ENCODE peak calls at places on chromosomes 7 and 10, in seven cellular contexts. One of them, this sample, is unnamed.

GRCh38 chr10:3067045-3067858 is at the start of gene PFKP:
- DNase-seq in endodermal cell: peak
- DNase-seq in PC-3: no peak
- DNase-seq in OCI-LY7: peak
- DNase-seq in uterus: peak
- DNase-seq in upper lobe of right lung: no peak
- DNase-seq in choroid plexus epithelial cell: no peak
- DNase-seq in this sample: no peak

GRCh38 chr7:90708841-90709317 is 112.8 kb downstream of the CDK14 start:
- DNase-seq in OCI-LY7: peak
- DNase-seq in endodermal cell: peak
- DNase-seq in choroid plexus epithelial cell: peak
- DNase-seq in upper lobe of right lung: no peak
- DNase-seq in PC-3: peak
- DNase-seq in uterus: no peak
- DNase-seq in this sample: peak

GRCh38 chr10:98967601-98968000 is 268.1 kb downstream of the HPSE2 start:
- DNase-seq in OCI-LY7: no peak
- DNase-seq in endodermal cell: no peak
- DNase-seq in choroid plexus epithelial cell: peak
- DNase-seq in PC-3: no peak
- DNase-seq in upper lobe of right lung: no peak
- DNase-seq in uterus: no peak
- DNase-seq in this sample: peak

GRCh38 chr10:103451091-103451801 is 924 bp downstream of the CALHM2 start:
- DNase-seq in endodermal cell: no peak
- DNase-seq in upper lobe of right lung: peak
- DNase-seq in PC-3: peak
- DNase-seq in choroid plexus epithelial cell: peak
- DNase-seq in uterus: peak
- DNase-seq in OCI-LY7: no peak
- DNase-seq in this sample: peak

GRCh38 chr7:66974986-66975590 is 20.3 kb downstream of the SBDS start:
- DNase-seq in PC-3: no peak
- DNase-seq in upper lobe of right lung: no peak
- DNase-seq in OCI-LY7: no peak
- DNase-seq in uterus: no peak
- DNase-seq in endodermal cell: peak
- DNase-seq in choroid plexus epithelial cell: no peak
- DNase-seq in this sample: no peak

GRCh38 chr7:136654406-136654805 is 214.0 kb upstream of the CHRM2 start:
- DNase-seq in uterus: no peak
- DNase-seq in choroid plexus epithelial cell: peak
- DNase-seq in upper lobe of right lung: no peak
- DNase-seq in OCI-LY7: no peak
- DNase-seq in PC-3: no peak
- DNase-seq in endodermal cell: no peak
- DNase-seq in this sample: no peak

GRCh38 chr10:121158988-121159579 is 307.9 kb downstream of the WDR11 start:
- DNase-seq in upper lobe of right lung: no peak
- DNase-seq in uterus: no peak
- DNase-seq in OCI-LY7: no peak
- DNase-seq in endodermal cell: no peak
- DNase-seq in choroid plexus epithelial cell: no peak
- DNase-seq in PC-3: peak
- DNase-seq in this sample: no peak

GRCh38 chr10:821322-821721 is 110.2 kb downstream of the LARP4B start:
- DNase-seq in uterus: no peak
- DNase-seq in endodermal cell: no peak
- DNase-seq in upper lobe of right lung: no peak
- DNase-seq in choroid plexus epithelial cell: peak
- DNase-seq in OCI-LY7: no peak
- DNase-seq in PC-3: no peak
- DNase-seq in this sample: no peak

GRCh38 chr10:35578608-35578956 is 26.6 kb upstream of the GJD4 start:
- DNase-seq in PC-3: no peak
- DNase-seq in OCI-LY7: no peak
- DNase-seq in choroid plexus epithelial cell: no peak
- DNase-seq in upper lobe of right lung: no peak
- DNase-seq in uterus: no peak
- DNase-seq in endodermal cell: no peak
- DNase-seq in this sample: no peak

GRCh38 chr7:155865830-155866545 is 53.7 kb upstream of the SHH start:
- DNase-seq in uterus: no peak
- DNase-seq in endodermal cell: peak
- DNase-seq in choroid plexus epithelial cell: no peak
- DNase-seq in OCI-LY7: no peak
- DNase-seq in upper lobe of right lung: no peak
- DNase-seq in PC-3: no peak
- DNase-seq in this sample: no peak

GRCh38 chr7:150990416-150991186 is at the start of gene NOS3:
- DNase-seq in endodermal cell: peak
- DNase-seq in upper lobe of right lung: no peak
- DNase-seq in choroid plexus epithelial cell: no peak
- DNase-seq in PC-3: peak
- DNase-seq in OCI-LY7: no peak
- DNase-seq in uterus: no peak
- DNase-seq in this sample: no peak

GRCh38 chr10:47021850-47022249 is 110.6 kb downstream of the PTPN20 start:
- DNase-seq in choroid plexus epithelial cell: no peak
- DNase-seq in endodermal cell: no peak
- DNase-seq in OCI-LY7: no peak
- DNase-seq in PC-3: no peak
- DNase-seq in uterus: no peak
- DNase-seq in upper lobe of right lung: no peak
- DNase-seq in this sample: no peak

GRCh38 chr7:48427671-48428070 is 256.4 kb downstream of the ABCA13 start:
- DNase-seq in OCI-LY7: peak
- DNase-seq in upper lobe of right lung: no peak
- DNase-seq in choroid plexus epithelial cell: no peak
- DNase-seq in uterus: no peak
- DNase-seq in PC-3: peak
- DNase-seq in endodermal cell: no peak
- DNase-seq in this sample: peak

GRCh38 chr10:945778-946177 is 14.3 kb upstream of the LARP4B start:
- DNase-seq in choroid plexus epithelial cell: no peak
- DNase-seq in PC-3: no peak
- DNase-seq in upper lobe of right lung: no peak
- DNase-seq in OCI-LY7: no peak
- DNase-seq in endodermal cell: no peak
- DNase-seq in uterus: no peak
- DNase-seq in this sample: no peak

GRCh38 chr10:73891585-73891984 is 17.2 kb upstream of the CAMK2G start:
- DNase-seq in upper lobe of right lung: no peak
- DNase-seq in PC-3: peak
- DNase-seq in uterus: no peak
- DNase-seq in OCI-LY7: no peak
- DNase-seq in choroid plexus epithelial cell: no peak
- DNase-seq in endodermal cell: no peak
- DNase-seq in this sample: no peak

GRCh38 chr10:73890261-73890660 is 15.9 kb upstream of the CAMK2G start:
- DNase-seq in OCI-LY7: no peak
- DNase-seq in upper lobe of right lung: no peak
- DNase-seq in PC-3: no peak
- DNase-seq in uterus: no peak
- DNase-seq in choroid plexus epithelial cell: no peak
- DNase-seq in endodermal cell: no peak
- DNase-seq in this sample: no peak

GRCh38 chr10:73893386-73893785 is 17.5 kb upstream of the PLAU start:
- DNase-seq in endodermal cell: no peak
- DNase-seq in choroid plexus epithelial cell: no peak
- DNase-seq in uterus: no peak
- DNase-seq in OCI-LY7: no peak
- DNase-seq in upper lobe of right lung: no peak
- DNase-seq in PC-3: peak
- DNase-seq in this sample: no peak

GRCh38 chr10:73894245-73894971 is 16.5 kb upstream of the PLAU start:
- DNase-seq in upper lobe of right lung: no peak
- DNase-seq in choroid plexus epithelial cell: peak
- DNase-seq in endodermal cell: no peak
- DNase-seq in PC-3: peak
- DNase-seq in uterus: no peak
- DNase-seq in OCI-LY7: no peak
- DNase-seq in this sample: peak

GRCh38 chr10:73892314-73893080 is 18.1 kb upstream of the CAMK2G start:
- DNase-seq in uterus: no peak
- DNase-seq in choroid plexus epithelial cell: peak
- DNase-seq in endodermal cell: no peak
- DNase-seq in PC-3: peak
- DNase-seq in upper lobe of right lung: no peak
- DNase-seq in OCI-LY7: no peak
- DNase-seq in this sample: peak
- TF ChIP-seq CTCF in uterus: no peak
- TF ChIP-seq CTCF in choroid plexus epithelial cell: no peak
- TF ChIP-seq CTCF in endodermal cell: no peak
- TF ChIP-seq CTCF in PC-3: no peak
- TF ChIP-seq CTCF in upper lobe of right lung: no peak
- TF ChIP-seq CTCF in OCI-LY7: no peak
- TF ChIP-seq CTCF in this sample: no peak

GRCh38 chr10:72105098-72105475 is 16.7 kb upstream of the SPOCK2 start:
- DNase-seq in endodermal cell: no peak
- DNase-seq in uterus: no peak
- DNase-seq in PC-3: no peak
- DNase-seq in OCI-LY7: no peak
- DNase-seq in upper lobe of right lung: no peak
- DNase-seq in choroid plexus epithelial cell: no peak
- DNase-seq in this sample: no peak
- TF ChIP-seq CTCF in endodermal cell: no peak
- TF ChIP-seq CTCF in uterus: no peak
- TF ChIP-seq CTCF in PC-3: no peak
- TF ChIP-seq CTCF in OCI-LY7: no peak
- TF ChIP-seq CTCF in upper lobe of right lung: no peak
- TF ChIP-seq CTCF in choroid plexus epithelial cell: no peak
- TF ChIP-seq CTCF in this sample: no peak

GRCh38 chr10:85542936-85543730 is 823.5 kb downstream of the GRID1 start:
- DNase-seq in upper lobe of right lung: no peak
- DNase-seq in endodermal cell: no peak
- DNase-seq in PC-3: no peak
- DNase-seq in uterus: no peak
- DNase-seq in choroid plexus epithelial cell: no peak
- DNase-seq in OCI-LY7: no peak
- DNase-seq in this sample: no peak

GRCh38 chr10:85544956-85545355 is 821.6 kb downstream of the GRID1 start:
- DNase-seq in uterus: no peak
- DNase-seq in OCI-LY7: no peak
- DNase-seq in endodermal cell: peak
- DNase-seq in upper lobe of right lung: no peak
- DNase-seq in choroid plexus epithelial cell: no peak
- DNase-seq in PC-3: no peak
- DNase-seq in this sample: no peak

GRCh38 chr10:85545874-85546273 is 820.7 kb downstream of the GRID1 start:
- DNase-seq in PC-3: no peak
- DNase-seq in endodermal cell: no peak
- DNase-seq in uterus: no peak
- DNase-seq in OCI-LY7: no peak
- DNase-seq in upper lobe of right lung: no peak
- DNase-seq in choroid plexus epithelial cell: no peak
- DNase-seq in this sample: no peak

GRCh38 chr10:85547460-85548023 is 819.1 kb downstream of the GRID1 start:
- DNase-seq in PC-3: no peak
- DNase-seq in endodermal cell: peak
- DNase-seq in OCI-LY7: no peak
- DNase-seq in uterus: no peak
- DNase-seq in upper lobe of right lung: no peak
- DNase-seq in choroid plexus epithelial cell: no peak
- DNase-seq in this sample: no peak

GRCh38 chr10:85548038-85548437 is 818.6 kb downstream of the GRID1 start:
- DNase-seq in uterus: no peak
- DNase-seq in choroid plexus epithelial cell: peak
- DNase-seq in endodermal cell: peak
- DNase-seq in OCI-LY7: peak
- DNase-seq in PC-3: peak
- DNase-seq in upper lobe of right lung: no peak
- DNase-seq in this sample: no peak
- TF ChIP-seq CTCF in uterus: no peak
- TF ChIP-seq CTCF in choroid plexus epithelial cell: peak
- TF ChIP-seq CTCF in endodermal cell: peak
- TF ChIP-seq CTCF in OCI-LY7: peak
- TF ChIP-seq CTCF in PC-3: peak
- TF ChIP-seq CTCF in upper lobe of right lung: peak
- TF ChIP-seq CTCF in this sample: peak

DNA sequence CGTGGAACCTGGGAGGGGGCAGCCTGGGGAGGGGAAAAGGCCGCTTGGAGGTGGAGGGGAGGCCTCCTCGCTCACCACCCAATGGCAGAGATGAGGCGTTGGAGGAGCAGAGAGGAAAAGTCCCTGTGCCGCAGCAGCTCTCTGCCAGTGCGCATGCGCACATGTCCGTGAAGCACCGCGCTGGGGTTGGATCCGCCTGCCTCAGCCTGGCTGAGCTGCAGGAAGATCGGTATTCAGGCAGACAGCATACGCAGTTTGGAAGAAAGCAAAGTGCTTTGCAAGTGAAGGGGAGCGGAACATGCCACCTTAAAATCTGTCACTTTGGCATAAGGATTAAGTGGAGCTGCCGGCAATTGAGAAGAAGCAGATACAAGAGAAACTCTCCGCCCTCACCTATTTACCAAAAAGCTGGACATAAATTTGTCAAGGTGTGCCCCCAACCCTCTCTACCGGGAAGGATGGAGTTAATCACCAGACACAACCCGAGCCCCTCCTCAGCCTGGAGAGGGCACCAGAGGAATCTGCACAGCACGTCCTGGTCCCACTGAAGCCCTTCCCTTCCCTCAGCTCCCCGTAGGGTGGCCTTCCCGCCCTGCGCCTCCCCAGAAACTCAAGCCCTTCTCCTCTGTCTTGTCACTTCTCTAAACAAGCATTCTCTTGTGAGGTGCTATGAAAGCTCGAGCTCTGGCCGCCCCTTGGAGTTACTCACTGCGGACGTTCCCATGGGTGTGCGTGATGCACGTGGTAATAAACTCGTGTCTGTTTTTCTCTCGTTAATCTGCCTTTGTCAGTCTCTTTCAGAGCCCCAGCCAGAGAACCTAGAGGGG is 32.2 kb upstream of the TMEM72 start:
- DNase-seq in PC-3: peak
- DNase-seq in uterus: peak
- DNase-seq in endodermal cell: peak
- DNase-seq in OCI-LY7: no peak
- DNase-seq in upper lobe of right lung: peak
- DNase-seq in choroid plexus epithelial cell: peak
- DNase-seq in this sample: peak
- TF ChIP-seq CTCF in PC-3: no peak
- TF ChIP-seq CTCF in uterus: no peak
- TF ChIP-seq CTCF in endodermal cell: peak
- TF ChIP-seq CTCF in OCI-LY7: no peak
- TF ChIP-seq CTCF in upper lobe of right lung: no peak
- TF ChIP-seq CTCF in choroid plexus epithelial cell: peak
- TF ChIP-seq CTCF in this sample: peak

This sample was measured in HFFc6.